ENCODE peak calls at places on chromosome 22, in six cellular contexts. E is effector CD4-positive, alpha-beta T cell; X is T-helper 1 cell; T is T follicular helper cell; A is DMS 273 treated with DMSO at 0.1 percent for 48 hours; J is dorsolateral prefrontal cortex. D is an unnamed sample.

GRCh38 chr22:25236417-25236816 is 17.0 kb downstream of the CRYBB2 start:
- DNase-seq in E (no peak), X (no peak), T (no peak), A (no peak), J (no peak), D (no peak)

GRCh38 chr22:37163618-37164534 is 14.2 kb upstream of the IL2RB start:
- DNase-seq in E (no peak), X (peak), T (no peak), A (no peak), J (no peak), D (peak)

GRCh38 chr22:29205598-29206371 is at the start of gene EMID1:
- DNase-seq in E (no peak), X (no peak), T (no peak), A (no peak), J (no peak), D (no peak)

GRCh38 chr22:28799125-28799833 is 1.1 kb downstream of the XBP1 start:
- DNase-seq in E (no peak), X (peak), T (no peak), A (no peak), J (peak), D (peak)

GRCh38 chr22:39559456-39560105 is 11.0 kb upstream of the CACNA1I start:
- DNase-seq in E (no peak), X (no peak), T (no peak), A (no peak), J (no peak), D (no peak)

GRCh38 chr22:44025171-44026065 is 1.3 kb downstream of the PARVB start:
- DNase-seq in E (no peak), X (no peak), T (no peak), A (no peak), J (no peak), D (no peak)

GRCh38 chr22:50597097-50597496 is 3.5 kb upstream of the MAPK8IP2 start:
- DNase-seq in E (no peak), X (no peak), T (no peak), A (no peak), J (no peak), D (no peak)

GRCh38 chr22:37607912-37608476 is 640 bp upstream of the GGA1 start:
- DNase-seq in E (no peak), X (no peak), T (no peak), A (no peak), J (no peak), D (no peak)

GRCh38 chr22:41801886-41802285 is 1.4 kb downstream of the CCDC134 start:
- DNase-seq in E (no peak), X (no peak), T (no peak), A (no peak), J (no peak), D (no peak)

GRCh38 chr22:19761500-19762314 is 1.1 kb downstream of the TBX1 start:
- DNase-seq in E (no peak), X (no peak), T (no peak), A (no peak), J (no peak), D (no peak)

GRCh38 chr22:41508770-41509170 is 35.5 kb downstream of the POLR3H start:
- DNase-seq in E (no peak), X (no peak), T (no peak), A (no peak), J (peak), D (no peak)

GRCh38 chr22:39611360-39611759 is 40.8 kb downstream of the CACNA1I start:
- DNase-seq in E (no peak), X (no peak), T (no peak), A (no peak), J (peak), D (no peak)

GRCh38 chr22:31185056-31185455 is 25.1 kb downstream of the RNF185 start:
- DNase-seq in E (no peak), X (no peak), T (no peak), A (no peak), J (no peak), D (no peak)

GRCh38 chr22:23301591-23301990 is 121.3 kb downstream of the BCR start:
- DNase-seq in E (no peak), X (no peak), T (no peak), A (no peak), J (no peak), D (no peak)

GRCh38 chr22:27247691-27248434 is 553.7 kb downstream of the MN1 start:
- DNase-seq in E (no peak), X (no peak), T (no peak), A (no peak), J (no peak), D (no peak)

GRCh38 chr22:39457546-39458442 is 982 bp downstream of the MGAT3 start:
- DNase-seq in E (no peak), X (no peak), T (no peak), A (no peak), J (peak), D (no peak)

GRCh38 chr22:28442951-28443876 is 236.4 kb downstream of the TTC28 start:
- DNase-seq in E (no peak), X (peak), T (no peak), A (peak), J (peak), D (no peak)

GRCh38 chr22:38313384-38313955 is 3.8 kb downstream of the CSNK1E start:
- DNase-seq in E (no peak), X (peak), T (no peak), A (no peak), J (no peak), D (no peak)